ENCODE peak calls at places on chromosomes 6 and 20, in eight cellular contexts. U is astrocyte of the spinal cord, F is esophagus squamous epithelium, Y is tibial artery, A is HL-60, H is pancreas, N is HepG2, Z is cardiac muscle cell. Q is an unnamed sample.

GRCh38 chr6:110355031-110355430 is 3.1 kb downstream of the METTL24 start:
- DNase-seq in U (no peak), F (no peak), Y (no peak), A (no peak), H (no peak), N (no peak), Z (no peak), Q (no peak)

GRCh38 chr20:5214826-5215225 is 88.0 kb downstream of the CDS2 start:
- DNase-seq in U (no peak), F (no peak), Y (no peak), A (no peak), H (no peak), N (no peak), Z (no peak), Q (peak; percentile 81)

GRCh38 chr6:21731411-21732031 is 138.0 kb downstream of the SOX4 start:
- DNase-seq in U (peak; percentile 77), F (no peak), Y (no peak), A (no peak), H (no peak), N (peak; percentile 63), Z (peak; percentile 68), Q (peak; percentile 90)

GRCh38 chr6:38354905-38355304 is 284.8 kb downstream of the BTBD9 start:
- DNase-seq in U (no peak), F (no peak), Y (no peak), A (no peak), H (no peak), N (no peak), Z (peak; percentile 2), Q (no peak)

GRCh38 chr6:26388014-26388413 is 5.1 kb downstream of the BTN2A2 start:
- DNase-seq in U (no peak), F (no peak), Y (no peak), A (no peak), H (no peak), N (peak; percentile 65), Z (no peak), Q (no peak)

GRCh38 chr20:12113468-12114371 is 196.0 kb downstream of the BTBD3 start:
- DNase-seq in U (peak; percentile 74), F (no peak), Y (no peak), A (no peak), H (no peak), N (no peak), Z (peak; percentile 92), Q (no peak)

GRCh38 chr6:34029489-34030280 is 116.2 kb downstream of the GRM4 start:
- DNase-seq in U (no peak), F (no peak), Y (no peak), A (no peak), H (no peak), N (no peak), Z (no peak), Q (no peak)

GRCh38 chr6:45626087-45626891 is 248.6 kb upstream of the SUPT3H start:
- DNase-seq in U (peak; percentile 80), F (no peak), Y (no peak), A (no peak), H (no peak), N (no peak), Z (peak; percentile 85), Q (no peak)

GRCh38 chr6:4781426-4781825 is 5.2 kb downstream of the CDYL start:
- DNase-seq in U (no peak), F (no peak), Y (no peak), A (no peak), H (no peak), N (no peak), Z (no peak), Q (no peak)

GRCh38 chr6:98944598-98945011 is 3.1 kb downstream of the FBXL4 start:
- DNase-seq in U (peak; percentile 14), F (no peak), Y (no peak), A (no peak), H (no peak), N (peak; percentile 90), Z (peak; percentile 35), Q (no peak)

GRCh38 chr6:111677186-111677990 is 71.7 kb upstream of the TRAF3IP2 start:
- DNase-seq in U (no peak), F (no peak), Y (no peak), A (no peak), H (no peak), N (peak; percentile 61), Z (no peak), Q (no peak)

GRCh38 chr20:57591289-57592229 is 28.7 kb downstream of the ZBP1 start:
- DNase-seq in U (no peak), F (no peak), Y (no peak), A (no peak), H (no peak), N (no peak), Z (no peak), Q (no peak)

GRCh38 chr6:144845181-144845580 is 560.0 kb downstream of the UTRN start:
- DNase-seq in U (peak; percentile 7), F (no peak), Y (no peak), A (no peak), H (no peak), N (no peak), Z (no peak), Q (no peak)

GRCh38 chr20:62201173-62202082 is 18.6 kb downstream of the MTG2 start:
- DNase-seq in U (no peak), F (no peak), Y (no peak), A (no peak), H (peak; percentile 17), N (no peak), Z (no peak), Q (no peak)

GRCh38 chr6:116253188-116253504 is 729 bp downstream of the TSPYL4 start:
- DNase-seq in U (no peak), F (no peak), Y (no peak), A (no peak), H (no peak), N (no peak), Z (no peak), Q (no peak)

DNA sequence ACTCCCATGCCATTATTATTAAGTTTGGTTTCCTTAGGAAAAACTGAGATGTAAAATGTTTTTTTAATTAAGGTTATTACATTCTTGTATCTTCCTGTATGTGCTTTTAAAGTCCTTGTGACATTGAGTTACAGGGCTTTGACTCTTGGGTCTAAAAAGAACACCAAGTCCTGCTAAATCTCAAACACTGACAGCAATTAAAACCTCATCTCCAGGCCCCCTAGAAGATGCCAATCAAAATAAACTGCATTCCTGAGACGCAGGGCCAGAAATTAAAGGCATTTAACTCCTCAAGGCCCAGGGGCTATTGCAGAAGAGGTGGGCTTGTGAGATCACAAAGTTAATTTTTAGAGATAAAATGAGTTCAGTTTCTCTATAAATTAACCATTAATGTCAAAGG is 145.7 kb upstream of the CARMIL1 start:
- DNase-seq in U (no peak), F (no peak), Y (no peak), A (no peak), H (no peak), N (no peak), Z (no peak), Q (no peak)
- H3K4me3 ChIP-seq in U (no peak overlapping the region), F (no peak overlapping the region), Y (peak overlapping the region; percentile 1), A (no peak overlapping the region), H (no peak overlapping the region), N (no peak overlapping the region), Z (no peak overlapping the region), Q (peak overlapping the region; percentile 9)

GRCh38 chr20:63857751-63858392 is 3.4 kb upstream of the ABHD16B start:
- DNase-seq in U (peak; percentile 35), F (no peak), Y (no peak), A (no peak), H (peak; percentile 35), N (no peak), Z (peak; percentile 43), Q (no peak)

GRCh38 chr20:63859166-63859699 is 2.1 kb upstream of the ABHD16B start:
- DNase-seq in U (no peak), F (no peak), Y (no peak), A (no peak), H (no peak), N (no peak), Z (no peak), Q (no peak)

GRCh38 chr20:63856111-63856511 is 5.2 kb upstream of the ABHD16B start:
- DNase-seq in U (no peak), F (no peak), Y (no peak), A (no peak), H (no peak), N (no peak), Z (no peak), Q (no peak)

GRCh38 chr20:63860325-63861051 is 810 bp upstream of the ABHD16B start:
- DNase-seq in U (no peak), F (no peak), Y (no peak), A (no peak), H (no peak), N (no peak), Z (no peak), Q (no peak)

GRCh38 chr20:63858393-63859165 is 2.7 kb upstream of the ABHD16B start:
- DNase-seq in U (peak; percentile 80), F (no peak), Y (no peak), A (no peak), H (peak; percentile 32), N (peak; percentile 79), Z (peak; percentile 79), Q (no peak)
- TF ChIP-seq CTCF in U (peak; percentile 55), F (no peak), Y (no peak), A (no peak), H (no peak), N (peak; percentile 73), Z (peak; percentile 54), Q (peak; percentile 26)

DNA sequence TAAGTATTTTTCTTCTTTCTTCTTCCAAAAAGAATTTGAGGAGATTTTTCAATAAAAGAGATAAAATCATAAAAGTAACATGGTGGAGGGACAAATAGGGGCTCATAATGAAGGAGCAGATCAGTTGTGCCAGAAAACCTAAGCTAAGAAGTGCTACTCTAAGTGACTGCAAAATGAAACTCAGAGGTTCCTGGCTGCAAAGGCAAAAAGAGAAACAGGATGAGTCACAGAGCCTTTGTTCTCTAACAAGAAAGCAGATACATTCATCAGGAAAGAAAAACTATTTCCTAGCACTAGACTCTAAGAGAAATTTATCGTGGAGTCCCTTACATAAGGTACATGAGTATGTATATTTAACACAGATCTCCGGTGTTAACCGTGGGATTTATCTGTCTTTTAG is 49.8 kb downstream of the TSHZ2 start:
- DNase-seq in U (no peak), F (no peak), Y (no peak), A (no peak), H (no peak), N (no peak), Z (no peak), Q (no peak)
- H3K4me3 ChIP-seq in U (no peak overlapping the region), F (no peak overlapping the region), Y (no peak overlapping the region), A (no peak overlapping the region), H (no peak overlapping the region), N (no peak overlapping the region), Z (no peak overlapping the region), Q (no peak overlapping the region)

DNA sequence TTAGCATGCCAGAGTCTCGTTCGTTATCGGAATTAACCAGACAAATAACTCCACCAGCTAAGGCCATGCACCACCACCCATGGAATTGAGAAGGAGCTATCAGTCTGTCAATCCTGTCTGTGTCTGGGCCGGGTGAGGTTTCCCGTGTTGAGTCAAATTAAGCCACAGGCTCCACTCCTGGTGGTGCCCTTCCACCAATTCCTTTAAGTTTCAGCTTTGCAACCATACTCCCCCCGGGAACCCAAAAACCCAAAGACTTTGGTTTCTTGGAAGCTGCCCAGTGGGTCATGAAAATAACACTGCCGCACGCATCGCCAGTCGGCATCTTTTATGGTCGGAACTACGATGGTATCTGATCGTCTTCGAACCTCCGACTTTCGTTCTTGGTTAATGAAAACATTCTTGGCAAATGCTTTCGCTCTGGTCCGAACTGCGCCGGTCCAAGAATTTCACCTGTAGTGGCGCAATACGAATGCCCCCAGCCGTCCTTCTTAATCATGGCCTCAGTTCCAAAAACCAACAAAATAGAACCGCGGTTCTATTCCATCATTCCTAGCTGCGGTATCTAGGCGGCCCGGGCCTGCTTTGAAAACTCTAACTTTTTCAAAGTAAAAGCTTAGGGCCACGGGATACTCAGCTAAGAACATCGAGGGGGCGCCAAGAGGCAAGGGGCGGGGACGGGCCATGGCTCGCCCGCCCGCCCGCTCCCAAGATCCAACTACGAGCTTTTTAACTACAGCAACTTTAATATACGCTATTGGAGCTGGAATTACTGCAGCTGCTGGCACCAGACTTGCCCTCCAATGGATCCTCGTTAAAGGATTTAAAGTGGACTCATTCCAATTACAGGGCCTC is 1958.5 kb upstream of the DEFB115 start:
- DNase-seq in U (no peak), F (no peak), Y (no peak), A (no peak), H (no peak), N (no peak), Z (peak; percentile 16), Q (peak; percentile 62)
- TF ChIP-seq CTCF in U (no peak), F (no peak), Y (no peak), A (no peak), H (no peak), N (no peak), Z (no peak), Q (no peak)

Q was measured in esophagus muscularis mucosa.